ENCODE peak calls at places on chromosomes 4 and X, in ten cellular contexts. H is cardiac muscle cell; D is M059J; K is stimulated activated effector memory CD8-positive, alpha-beta T cell treated with anti-CD3 and anti-CD28 coated beads, Interleukin-12 subunit alpha, Interleukin-12 subunit beta, amount 100 ng/mL, for 72 hours; A is ascending aorta; L is CD8-positive, alpha-beta T cell; S is K562; C is NCI-H510A treated with DMSO at 0.1 percent for 48 hours; X is activated CD4-positive, alpha-beta T cell treated with anti-CD3 and anti-CD28 coated beads, Interleukin-2, amount 50 U/mL, for 4 hours; T is stimulated activated CD8-positive, alpha-beta memory T cell treated with anti-CD3 and anti-CD28 coated beads, Interleukin-15, amount 100 ng/mL, for 1 hour. F is an unnamed sample.

GRCh38 chr4:666822-667544 is 7.1 kb downstream of the ATP5ME start:
- DNase-seq in X (no peak), A (no peak), H (no peak), C (no peak), L (no peak), D (no peak), S (no peak), K (no peak), T (no peak), F (no peak)

GRCh38 chr4:165662341-165662740 is 210.7 kb upstream of the TLL1 start:
- DNase-seq in L (no peak), K (no peak), A (no peak), H (peak), D (peak), T (no peak), S (no peak), C (no peak), X (no peak), F (no peak)

GRCh38 chr4:41644288-41644914 is 104.1 kb downstream of the PHOX2B start:
- DNase-seq in L (no peak), C (peak), H (peak), X (no peak), K (no peak), T (no peak), A (no peak), S (peak), D (no peak), F (peak)

GRCh38 chrX:19512961-19513360 is 2.3 kb downstream of the MAP3K15 start:
- DNase-seq in S (no peak), D (no peak), A (no peak), T (no peak), H (no peak), L (no peak), C (peak), X (no peak), K (no peak), F (no peak)

GRCh38 chrX:28668957-28669356 is 81.7 kb downstream of the IL1RAPL1 start:
- DNase-seq in A (no peak), D (no peak), T (no peak), C (no peak), K (no peak), H (no peak), L (no peak), X (no peak), S (no peak), F (no peak)

GRCh38 chr4:3111461-3111860 is 37.0 kb downstream of the HTT start:
- DNase-seq in S (no peak), T (no peak), C (peak), D (peak), K (no peak), L (no peak), A (no peak), X (no peak), H (peak), F (no peak)

GRCh38 chr4:145217339-145217738 is 37.0 kb upstream of the OTUD4 start:
- DNase-seq in D (no peak), X (no peak), T (no peak), S (no peak), C (no peak), H (no peak), A (no peak), L (no peak), K (no peak), F (no peak)

GRCh38 chr4:124321370-124321769 is 391.2 kb downstream of the ANKRD50 start:
- DNase-seq in T (no peak), L (no peak), K (no peak), H (peak), X (no peak), A (no peak), S (no peak), C (no peak), D (no peak), F (no peak)

GRCh38 chrX:18994713-18995112 is 10.8 kb upstream of the PHKA2 start:
- DNase-seq in L (no peak), K (no peak), D (peak), A (no peak), X (no peak), S (no peak), C (no peak), H (peak), T (no peak), F (no peak)

GRCh38 chr4:137359691-137360315 is 172.5 kb downstream of the PCDH18 start:
- DNase-seq in X (no peak), H (peak), S (no peak), L (no peak), K (no peak), D (no peak), C (no peak), A (no peak), T (no peak), F (no peak)

GRCh38 chr4:11843340-11843739 is 414.6 kb upstream of the HS3ST1 start:
- DNase-seq in L (no peak), S (no peak), T (no peak), A (no peak), X (no peak), C (no peak), K (no peak), D (no peak), H (no peak), F (no peak)

GRCh38 chr4:66590488-66591215 is 920.4 kb upstream of the EPHA5 start:
- DNase-seq in S (no peak), A (no peak), X (no peak), H (peak), C (no peak), K (no peak), T (no peak), L (no peak), D (no peak), F (no peak)

GRCh38 chrX:34132028-34132427 is at the start of gene FAM47A:
- DNase-seq in T (no peak), L (no peak), H (no peak), D (no peak), C (no peak), X (no peak), S (no peak), K (no peak), A (no peak), F (no peak)

GRCh38 chrX:103818844-103819243 is 13.2 kb downstream of the RAB9B start:
- DNase-seq in K (no peak), H (peak), L (no peak), T (no peak), D (no peak), S (no peak), X (no peak), A (no peak), C (no peak), F (no peak)

GRCh38 chrX:124555036-124555595 is 208.8 kb downstream of the SH2D1A start:
- DNase-seq in L (no peak), K (no peak), H (peak), X (no peak), S (no peak), D (peak), T (no peak), C (no peak), A (no peak), F (no peak)

GRCh38 chr4:118936406-118936805 is 47.8 kb downstream of the SYNPO2 start:
- DNase-seq in A (no peak), K (no peak), H (no peak), C (no peak), D (no peak), X (no peak), T (no peak), S (no peak), L (no peak), F (no peak)

GRCh38 chrX:148552775-148553174 is 52.4 kb downstream of the AFF2 start:
- DNase-seq in H (no peak), K (no peak), X (no peak), D (no peak), C (no peak), T (no peak), L (no peak), A (no peak), S (peak), F (no peak)

GRCh38 chr4:176259330-176260090 is 9.5 kb downstream of the ASB5 start:
- DNase-seq in D (peak), S (no peak), C (no peak), H (peak), L (no peak), A (no peak), T (no peak), K (no peak), X (no peak), F (no peak)

GRCh38 chr4:110361921-110362320 is 114.0 kb upstream of the ENPEP start:
- DNase-seq in H (peak), D (peak), T (no peak), X (no peak), K (no peak), A (no peak), C (no peak), S (no peak), L (no peak), F (no peak)

GRCh38 chr4:925171-925570 is 6.9 kb downstream of the GAK start:
- DNase-seq in D (no peak), K (no peak), L (no peak), A (no peak), H (no peak), T (no peak), C (no peak), X (no peak), S (no peak), F (no peak)

GRCh38 chrX:22095306-22095705 is 63.2 kb downstream of the PHEX start:
- DNase-seq in C (no peak), D (no peak), H (peak), S (no peak), A (no peak), K (no peak), X (no peak), L (no peak), T (no peak), F (no peak)

GRCh38 chr4:94803181-94803580 is 45.4 kb downstream of the BMPR1B start:
- DNase-seq in T (no peak), X (no peak), L (no peak), H (peak), K (no peak), D (peak), C (no peak), A (no peak), S (peak), F (no peak)

GRCh38 chr4:138494931-138495330 is 252.8 kb upstream of the SLC7A11 start:
- DNase-seq in C (peak), D (peak), H (peak), A (no peak), S (peak), X (no peak), L (no peak), T (no peak), K (no peak), F (no peak)

GRCh38 chr4:138861130-138861529 is 154.5 kb upstream of the NOCT start:
- DNase-seq in A (no peak), H (no peak), D (peak), L (no peak), X (no peak), K (no peak), S (no peak), C (no peak), T (no peak), F (no peak)

GRCh38 chr4:173025131-173025530 is 143.5 kb upstream of the GALNT7 start:
- DNase-seq in D (peak), K (no peak), T (no peak), H (peak), C (peak), L (no peak), A (no peak), S (peak), X (no peak), F (peak)

GRCh38 chr4:25966171-25966570 is 52.2 kb downstream of the SMIM20 start:
- DNase-seq in X (no peak), K (no peak), A (no peak), S (no peak), C (no peak), L (no peak), T (no peak), D (no peak), H (no peak), F (no peak)

GRCh38 chr4:6750302-6751221 is 32.0 kb upstream of the KIAA0232 start:
- DNase-seq in K (no peak), H (no peak), X (no peak), D (no peak), L (no peak), T (no peak), C (peak), S (peak), A (no peak), F (no peak)

GRCh38 chrX:12469296-12469695 is 321.9 kb upstream of the PRPS2 start:
- DNase-seq in C (no peak), S (no peak), K (no peak), T (no peak), A (no peak), X (no peak), H (no peak), L (no peak), D (peak), F (no peak)

GRCh38 chr4:54382623-54383022 is 153.5 kb downstream of the PDGFRA start:
- DNase-seq in X (no peak), T (no peak), L (no peak), H (no peak), A (no peak), S (peak), K (no peak), C (peak), D (no peak), F (no peak)

GRCh38 chr4:16897991-16898827 is at the start of gene LDB2:
- DNase-seq in S (no peak), H (peak), X (no peak), A (no peak), D (peak), L (no peak), C (no peak), T (no peak), K (no peak), F (no peak)

GRCh38 chr4:26496207-26496783 is 6.0 kb upstream of the CCKAR start:
- DNase-seq in A (no peak), T (no peak), X (no peak), H (no peak), C (no peak), K (no peak), D (no peak), L (no peak), S (no peak), F (no peak)

GRCh38 chr4:186823989-186824388 is 100.3 kb upstream of the FAT1 start:
- DNase-seq in A (no peak), X (no peak), L (no peak), K (no peak), S (peak), T (no peak), H (peak), D (no peak), C (no peak), F (no peak)

GRCh38 chr4:122285285-122285684 is 93.5 kb upstream of the ADAD1 start:
- DNase-seq in S (peak), C (no peak), D (peak), X (no peak), T (no peak), L (no peak), A (no peak), H (no peak), K (no peak), F (no peak)

GRCh38 chr4:123832173-123833026 is 435.8 kb downstream of the SPRY1 start:
- DNase-seq in D (peak), K (no peak), H (peak), C (no peak), T (no peak), X (no peak), A (no peak), L (no peak), S (no peak), F (no peak)

GRCh38 chrX:128698528-128698927 is 646.3 kb upstream of the ACTRT1 start:
- DNase-seq in C (no peak), H (no peak), T (no peak), D (no peak), K (no peak), A (no peak), L (no peak), S (no peak), X (no peak), F (peak)

GRCh38 chrX:75276666-75277065 is 2.8 kb downstream of the UPRT start:
- DNase-seq in H (no peak), X (no peak), A (no peak), S (no peak), D (peak), L (no peak), T (no peak), K (no peak), C (no peak), F (no peak)

GRCh38 chrX:53227224-53227765 is 2.3 kb upstream of the KDM5C start:
- DNase-seq in X (no peak), L (no peak), K (no peak), S (no peak), H (no peak), D (no peak), T (no peak), A (no peak), C (no peak), F (no peak)